ENCODE peak calls at places on chromosomes 1 and 21, in eight cellular contexts. W is GM23248, S is PC-3, K is neural progenitor cell, A is MM.1S, E is OCI-LY7, J is SK-N-SH, C is HCT116. B is an unnamed sample.

GRCh38 chr1:58884706-58885661 is 101.1 kb upstream of the JUN start:
- DNase-seq in W (no peak), S (peak; percentile 53), K (no peak), A (no peak), E (no peak), J (no peak), C (no peak), B (peak; percentile 86)

GRCh38 chr21:41682719-41683179 is 84.1 kb downstream of the RIPK4 start:
- DNase-seq in W (no peak), S (no peak), K (no peak), A (no peak), E (no peak), J (no peak), C (no peak), B (no peak)

GRCh38 chr1:52877554-52877953 is 35.0 kb downstream of the ZYG11A start:
- DNase-seq in W (no peak), S (no peak), K (no peak), A (no peak), E (no peak), J (no peak), C (no peak), B (no peak)

GRCh38 chr1:31460027-31460426 is 47.0 kb downstream of the SERINC2 start:
- DNase-seq in W (peak; percentile 62), S (peak; percentile 27), K (peak; percentile 68), A (no peak), E (no peak), J (no peak), C (no peak), B (peak; percentile 81)

GRCh38 chr1:74340656-74341055 is 105.5 kb downstream of the TNNI3K start:
- DNase-seq in W (no peak), S (no peak), K (peak; percentile 38), A (no peak), E (no peak), J (no peak), C (no peak), B (no peak)

GRCh38 chr1:243281672-243282071 is 25.8 kb downstream of the SDCCAG8 start:
- DNase-seq in W (no peak), S (no peak), K (no peak), A (no peak), E (no peak), J (no peak), C (no peak), B (no peak)

GRCh38 chr1:38013027-38013588 is 574 bp downstream of the UTP11 start:
- DNase-seq in W (peak; percentile 79), S (peak; percentile 45), K (no peak), A (no peak), E (no peak), J (no peak), C (no peak), B (peak; percentile 87)

GRCh38 chr1:33349778-33350610 is 29.1 kb upstream of the A3GALT2 start:
- DNase-seq in W (peak; percentile 93), S (peak; percentile 87), K (peak; percentile 94), A (peak; percentile 90), E (peak; percentile 91), J (peak; percentile 98), C (peak; percentile 68), B (peak; percentile 95)

GRCh38 chr1:17201201-17202021 is 3.5 kb upstream of the PADI1 start:
- DNase-seq in W (no peak), S (no peak), K (no peak), A (no peak), E (no peak), J (no peak), C (no peak), B (no peak)

GRCh38 chr1:67583462-67583950 is 101.5 kb upstream of the GADD45A start:
- DNase-seq in W (no peak), S (no peak), K (no peak), A (no peak), E (no peak), J (no peak), C (no peak), B (no peak)

GRCh38 chr1:39065542-39065941 is 39.4 kb downstream of the NDUFS5 start:
- DNase-seq in W (no peak), S (peak; percentile 36), K (no peak), A (no peak), E (no peak), J (no peak), C (no peak), B (no peak)

GRCh38 chr1:119009300-119009660 is 21.1 kb upstream of the TBX15 start:
- DNase-seq in W (peak; percentile 35), S (no peak), K (no peak), A (no peak), E (no peak), J (no peak), C (no peak), B (no peak)

GRCh38 chr1:40221977-40222772 is 25.6 kb upstream of the TMCO2 start:
- DNase-seq in W (no peak), S (no peak), K (no peak), A (no peak), E (no peak), J (no peak), C (no peak), B (no peak)

GRCh38 chr1:37234941-37235418 is 200.7 kb upstream of the GRIK3 start:
- DNase-seq in W (no peak), S (no peak), K (peak; percentile 92), A (no peak), E (no peak), J (no peak), C (no peak), B (no peak)

GRCh38 chr1:95245029-95245428 is 11.0 kb downstream of the RWDD3 start:
- DNase-seq in W (no peak), S (no peak), K (no peak), A (no peak), E (no peak), J (no peak), C (no peak), B (no peak)

GRCh38 chr1:210418863-210419641 is 90.3 kb downstream of the HHAT start:
- DNase-seq in W (no peak), S (no peak), K (peak; percentile 22), A (no peak), E (no peak), J (no peak), C (no peak), B (peak; percentile 46)

GRCh38 chr1:109786107-109786470 is 22.4 kb upstream of the EPS8L3 start:
- DNase-seq in W (no peak), S (no peak), K (no peak), A (no peak), E (no peak), J (no peak), C (no peak), B (no peak)

GRCh38 chr21:34306246-34306645 is 57.6 kb upstream of the KCNE2 start:
- DNase-seq in W (peak; percentile 38), S (no peak), K (no peak), A (no peak), E (no peak), J (no peak), C (no peak), B (no peak)

GRCh38 chr1:163178628-163179027 is 24.1 kb downstream of the RGS5 start:
- DNase-seq in W (peak; percentile 33), S (no peak), K (no peak), A (no peak), E (no peak), J (no peak), C (no peak), B (no peak)

GRCh38 chr1:156608981-156609380 is 7.7 kb upstream of the GPATCH4 start:
- DNase-seq in W (peak; percentile 34), S (peak; percentile 74), K (peak; percentile 58), A (peak; percentile 85), E (peak; percentile 78), J (peak; percentile 60), C (no peak), B (peak; percentile 62)

GRCh38 chr1:225879521-225880209 is 2.5 kb downstream of the TMEM63A start:
- DNase-seq in W (no peak), S (peak; percentile 57), K (no peak), A (peak; percentile 84), E (peak; percentile 45), J (no peak), C (no peak), B (peak; percentile 68)

GRCh38 chr21:27406297-27407009 is 439.6 kb upstream of the ADAMTS5 start:
- DNase-seq in W (peak; percentile 49), S (no peak), K (no peak), A (no peak), E (no peak), J (peak; percentile 18), C (no peak), B (no peak)

GRCh38 chr1:198523183-198523942 is 17.1 kb downstream of the ATP6V1G3 start:
- DNase-seq in W (no peak), S (no peak), K (no peak), A (no peak), E (peak; percentile 57), J (no peak), C (no peak), B (no peak)
- TF ChIP-seq EZH2phosphoT487 in W (no peak), S (no peak), K (no peak), A (no peak), E (no peak), J (no peak), C (no peak), B (no peak)

GRCh38 chr21:40208960-40209359 is 341.7 kb downstream of the PCP4 start:
- DNase-seq in W (no peak), S (no peak), K (no peak), A (no peak), E (no peak), J (no peak), C (no peak), B (no peak)

GRCh38 chr21:40210251-40210650 is 343.0 kb downstream of the PCP4 start:
- DNase-seq in W (no peak), S (no peak), K (no peak), A (no peak), E (no peak), J (no peak), C (no peak), B (no peak)

GRCh38 chr21:40204956-40205355 is 337.7 kb downstream of the PCP4 start:
- DNase-seq in W (no peak), S (no peak), K (peak; percentile 3), A (no peak), E (no peak), J (no peak), C (no peak), B (peak; percentile 7)

GRCh38 chr21:40208206-40208950 is 341.1 kb downstream of the PCP4 start:
- DNase-seq in W (no peak), S (no peak), K (no peak), A (no peak), E (no peak), J (no peak), C (no peak), B (no peak)
- H3K9me3 ChIP-seq in W (no peaks in the 10 kb centered on the region), S (peaks cover 32% of the 10 kb centered on the region), K (no peaks in the 10 kb centered on the region), A (no peaks in the 10 kb centered on the region), E (peaks cover 5% of the 10 kb centered on the region), J (no peaks in the 10 kb centered on the region), C (peaks cover 32% of the 10 kb centered on the region), B (no peaks in the 10 kb centered on the region)

GRCh38 chr1:193726722-193727121 is 540.3 kb upstream of the B3GALT2 start:
- DNase-seq in W (no peak), S (no peak), K (no peak), A (no peak), E (no peak), J (no peak), C (no peak), B (no peak)
- H3K36me3 ChIP-seq in W (no peaks in the 10 kb centered on the region), S (no peaks in the 10 kb centered on the region), K (no peaks in the 10 kb centered on the region), A (no peaks in the 10 kb centered on the region), E (no peaks in the 10 kb centered on the region), J (no peaks in the 10 kb centered on the region), C (no peaks in the 10 kb centered on the region), B (no peaks in the 10 kb centered on the region)

DNA sequence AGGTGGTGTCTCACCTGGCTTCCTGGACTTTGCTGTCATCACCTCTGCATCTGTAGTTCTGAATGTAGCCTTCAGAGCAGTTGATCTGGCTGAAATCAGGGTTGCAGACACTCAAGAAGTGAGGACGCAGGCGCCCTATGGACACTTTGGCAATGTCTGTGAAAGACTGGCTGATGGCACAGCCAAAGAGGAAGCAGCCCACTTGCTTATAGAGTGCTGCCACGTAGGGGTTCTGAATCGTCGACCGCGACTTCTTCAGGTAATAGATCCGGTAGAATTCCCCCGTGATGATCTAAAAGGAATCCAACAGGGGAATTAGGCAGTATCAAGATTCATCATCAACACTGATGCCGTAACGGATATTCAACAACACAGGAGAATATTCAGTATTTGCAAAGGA is 55.1 kb downstream of the PLPP3 start:
- DNase-seq in W (no peak), S (no peak), K (no peak), A (no peak), E (no peak), J (no peak), C (no peak), B (no peak)
- TF ChIP-seq EZH2phosphoT487 in W (no peak), S (no peak), K (no peak), A (no peak), E (no peak), J (no peak), C (no peak), B (no peak)